ENCODE peak calls at places on chromosomes 5 and 9, in four cellular contexts. One of them, this sample, is unnamed.

GRCh38 chr5:56649569-56649968 is 165.8 kb upstream of the MAP3K1 start:
- DNase-seq in HCT116: no peak
- DNase-seq in K562: no peak
- DNase-seq in A549: no peak
- DNase-seq in this sample: no peak

GRCh38 chr5:65825388-65826328 is 100.7 kb upstream of the ERBIN start:
- DNase-seq in HCT116: no peak
- DNase-seq in K562: no peak
- DNase-seq in A549: no peak
- DNase-seq in this sample: no peak

GRCh38 chr5:81774359-81774758 is 23.5 kb upstream of the SSBP2 start:
- DNase-seq in HCT116: no peak
- DNase-seq in K562: no peak
- DNase-seq in A549: no peak
- DNase-seq in this sample: no peak

GRCh38 chr5:44536650-44537260 is 147.5 kb upstream of the FGF10 start:
- DNase-seq in HCT116: peak; percentile 53
- DNase-seq in K562: peak; percentile 48
- DNase-seq in A549: peak; percentile 29
- DNase-seq in this sample: peak; percentile 18

GRCh38 chr9:78149738-78150291 is 86.1 kb upstream of the CEP78 start:
- DNase-seq in HCT116: no peak
- DNase-seq in K562: no peak
- DNase-seq in A549: no peak
- DNase-seq in this sample: no peak

GRCh38 chr9:104091028-104091590 is 3.0 kb upstream of the SMC2 start:
- DNase-seq in HCT116: no peak
- DNase-seq in K562: no peak
- DNase-seq in A549: no peak
- DNase-seq in this sample: no peak

GRCh38 chr5:151667083-151667482 is 19.6 kb downstream of the SPARC start:
- DNase-seq in HCT116: no peak
- DNase-seq in K562: no peak
- DNase-seq in A549: no peak
- DNase-seq in this sample: no peak

GRCh38 chr9:116152390-116152789 is 1.2 kb upstream of the PAPPA start:
- DNase-seq in HCT116: no peak
- DNase-seq in K562: no peak
- DNase-seq in A549: no peak
- DNase-seq in this sample: no peak

GRCh38 chr5:92222449-92222848 is 839.3 kb upstream of the ARRDC3 start:
- DNase-seq in HCT116: peak; percentile 12
- DNase-seq in K562: no peak
- DNase-seq in A549: peak; percentile 5
- DNase-seq in this sample: no peak

GRCh38 chr5:134447815-134448520 is 36.3 kb upstream of the CDKN2AIPNL start:
- DNase-seq in HCT116: no peak
- DNase-seq in K562: no peak
- DNase-seq in A549: no peak
- DNase-seq in this sample: no peak

GRCh38 chr5:178553517-178553916 is 36.7 kb downstream of the COL23A1 start:
- DNase-seq in HCT116: no peak
- DNase-seq in K562: no peak
- DNase-seq in A549: no peak
- DNase-seq in this sample: no peak

GRCh38 chr5:100761192-100761591 is 141.9 kb downstream of the ST8SIA4 start:
- DNase-seq in HCT116: no peak
- DNase-seq in K562: no peak
- DNase-seq in A549: peak; percentile 32
- DNase-seq in this sample: no peak

GRCh38 chr9:131942076-131942720 is 137.5 kb downstream of the MED27 start:
- DNase-seq in HCT116: no peak
- DNase-seq in K562: no peak
- DNase-seq in A549: no peak
- DNase-seq in this sample: no peak

GRCh38 chr9:114487607-114488300 is 17.5 kb downstream of the WHRN start:
- DNase-seq in HCT116: peak; percentile 57
- DNase-seq in K562: peak; percentile 79
- DNase-seq in A549: peak; percentile 74
- DNase-seq in this sample: peak; percentile 54

GRCh38 chr9:86921141-86921868 is 26.0 kb downstream of the GAS1 start:
- DNase-seq in HCT116: no peak
- DNase-seq in K562: no peak
- DNase-seq in A549: no peak
- DNase-seq in this sample: no peak

GRCh38 chr5:178569485-178569884 is 20.7 kb downstream of the COL23A1 start:
- DNase-seq in HCT116: no peak
- DNase-seq in K562: no peak
- DNase-seq in A549: no peak
- DNase-seq in this sample: no peak

GRCh38 chr9:124661184-124661755 is 109.8 kb downstream of the NR6A1 start:
- DNase-seq in HCT116: no peak
- DNase-seq in K562: no peak
- DNase-seq in A549: no peak
- DNase-seq in this sample: no peak
- H3K4me1 ChIP-seq in HCT116: peaks cover 48% of the 10 kb centered on the region
- H3K4me1 ChIP-seq in K562: no peaks in the 10 kb centered on the region
- H3K4me1 ChIP-seq in A549: peaks cover 51% of the 10 kb centered on the region
- H3K4me1 ChIP-seq in this sample: peaks cover 50% of the 10 kb centered on the region

DNA sequence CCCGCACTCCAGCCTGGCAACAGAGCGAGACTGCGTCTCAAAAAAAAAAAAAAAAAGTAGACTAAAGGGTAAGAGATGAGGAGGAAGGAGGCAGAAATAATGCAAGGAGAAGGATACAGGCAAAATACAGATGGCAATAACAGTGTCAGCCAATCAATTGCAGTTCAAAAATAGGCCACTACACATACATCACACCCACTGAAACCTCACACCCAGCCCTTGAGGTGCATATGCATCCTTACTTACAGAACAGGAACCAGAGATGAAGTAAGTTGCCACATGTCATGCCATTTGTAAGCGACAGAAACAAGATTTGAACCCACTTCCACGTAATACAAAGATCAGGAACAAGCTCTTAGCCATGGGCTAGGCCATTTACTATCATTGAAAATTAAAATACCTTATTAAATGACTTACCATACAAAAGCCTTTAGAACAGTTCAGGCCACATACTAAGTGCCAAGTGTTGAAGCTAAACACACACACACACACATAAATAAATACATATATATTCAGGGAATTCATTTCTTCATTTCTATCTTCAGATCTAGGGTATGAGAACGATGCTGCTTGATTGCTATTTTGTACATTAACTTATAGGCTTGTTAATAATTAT is 98.4 kb downstream of the FNBP1 start:
- DNase-seq in HCT116: no peak
- DNase-seq in K562: no peak
- DNase-seq in A549: no peak
- DNase-seq in this sample: no peak
- H3K27ac ChIP-seq in HCT116: no peak overlapping the region
- H3K27ac ChIP-seq in K562: no peak overlapping the region
- H3K27ac ChIP-seq in A549: no peak overlapping the region
- H3K27ac ChIP-seq in this sample: no peak overlapping the region

GRCh38 chr5:441996-442334 is 1.0 kb upstream of the EXOC3 start:
- DNase-seq in HCT116: no peak
- DNase-seq in K562: no peak
- DNase-seq in A549: no peak
- DNase-seq in this sample: no peak

GRCh38 chr5:443239-444151 is 519 bp downstream of the EXOC3 start:
- DNase-seq in HCT116: no peak
- DNase-seq in K562: peak; percentile 84
- DNase-seq in A549: peak; percentile 13
- DNase-seq in this sample: no peak

GRCh38 chr5:444226-444625 is 1.2 kb downstream of the EXOC3 start:
- DNase-seq in HCT116: no peak
- DNase-seq in K562: no peak
- DNase-seq in A549: no peak
- DNase-seq in this sample: no peak

GRCh38 chr5:440413-441180 is 2.4 kb upstream of the EXOC3 start:
- DNase-seq in HCT116: no peak
- DNase-seq in K562: no peak
- DNase-seq in A549: no peak
- DNase-seq in this sample: no peak

DNA sequence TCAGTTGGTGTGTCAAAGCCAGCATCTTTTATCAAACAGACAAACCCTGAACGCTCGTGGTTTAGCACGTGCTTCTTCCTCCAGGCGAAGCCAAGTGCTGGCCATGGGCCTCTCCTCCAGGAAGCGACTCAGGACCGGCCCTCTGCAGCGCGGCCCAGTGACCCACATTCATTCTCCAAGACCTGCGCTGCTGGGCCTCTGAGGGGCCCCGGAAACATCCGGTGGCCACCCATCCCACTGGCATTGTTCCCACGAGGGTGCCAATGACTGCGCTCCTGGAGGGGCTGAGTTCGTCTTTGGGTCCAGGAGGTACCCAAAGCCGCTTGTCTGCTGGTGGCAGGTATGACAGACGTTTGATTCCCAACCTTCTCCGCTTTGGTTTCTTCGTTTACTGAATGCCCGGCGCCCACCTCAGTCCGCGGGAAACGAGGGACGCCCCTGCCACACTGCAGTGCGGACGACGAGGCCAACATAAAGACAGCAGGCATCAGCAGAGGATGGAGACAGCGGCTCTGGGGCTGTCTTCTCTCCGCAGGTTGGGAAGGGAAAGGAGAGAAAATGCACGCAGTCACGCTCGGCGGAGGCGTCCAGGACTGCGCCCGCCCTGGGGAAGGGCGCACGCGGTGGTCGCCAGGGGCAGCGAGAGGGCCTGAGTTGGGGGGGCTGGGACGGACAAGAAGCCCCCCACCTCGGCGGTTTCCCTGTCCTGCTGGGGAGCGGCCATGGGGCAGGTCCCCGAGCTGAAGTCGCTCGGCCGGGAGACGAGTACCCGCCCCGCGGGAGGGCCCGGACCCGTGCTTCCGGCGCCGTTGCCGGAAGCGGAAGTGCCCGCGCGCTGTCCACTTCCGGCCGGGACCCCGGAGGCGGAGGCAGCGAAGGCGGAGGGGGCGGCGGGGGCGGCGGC is at the start of gene EXOC3:
- DNase-seq in HCT116: peak; percentile 34
- DNase-seq in K562: peak; percentile 96
- DNase-seq in A549: peak; percentile 75
- DNase-seq in this sample: no peak
- TF ChIP-seq REST in HCT116: no peak
- TF ChIP-seq REST in K562: peak; percentile 55
- TF ChIP-seq REST in A549: no peak
- TF ChIP-seq REST in this sample: no peak

DNA sequence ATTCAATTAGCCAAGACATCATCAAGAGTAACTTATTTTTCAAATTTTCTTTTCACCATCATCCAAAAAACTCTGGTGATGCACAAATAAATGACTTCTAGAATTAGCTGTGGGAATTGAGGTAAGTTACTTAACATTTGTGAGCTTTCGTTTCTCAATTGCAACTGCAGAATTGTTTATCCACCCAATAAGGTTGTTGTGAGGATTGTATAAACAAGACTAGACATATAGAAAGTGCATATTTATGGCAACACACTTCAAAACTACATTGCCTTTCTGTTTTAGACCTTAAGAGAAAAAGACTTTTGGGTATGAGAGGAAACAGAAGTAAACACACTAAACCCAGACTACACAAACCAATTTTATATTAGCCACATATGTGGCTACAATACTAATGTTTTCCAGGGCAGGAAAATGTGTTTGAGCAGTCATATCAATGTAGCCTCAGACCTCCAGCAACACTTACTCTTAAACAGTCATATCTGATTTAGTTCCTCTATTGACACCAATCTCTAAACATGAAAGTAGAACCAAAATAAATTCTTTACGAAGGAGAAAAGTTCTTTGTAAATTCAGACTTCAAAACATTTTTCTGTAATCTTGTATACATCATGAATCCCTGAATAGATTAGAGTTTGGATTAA is 488.0 kb upstream of the CYLC2 start:
- DNase-seq in HCT116: no peak
- DNase-seq in K562: no peak
- DNase-seq in A549: no peak
- DNase-seq in this sample: no peak
- H3K4me1 ChIP-seq in HCT116: no peaks in the 10 kb centered on the region
- H3K4me1 ChIP-seq in K562: no peaks in the 10 kb centered on the region
- H3K4me1 ChIP-seq in A549: no peaks in the 10 kb centered on the region
- H3K4me1 ChIP-seq in this sample: no peaks in the 10 kb centered on the region

GRCh38 chr9:35002623-35003022 is 13.1 kb downstream of the DNAJB5 start:
- DNase-seq in HCT116: no peak
- DNase-seq in K562: no peak
- DNase-seq in A549: no peak
- DNase-seq in this sample: no peak

GRCh38 chr9:35000535-35001284 is 11.2 kb downstream of the DNAJB5 start:
- DNase-seq in HCT116: no peak
- DNase-seq in K562: peak; percentile 29
- DNase-seq in A549: peak; percentile 31
- DNase-seq in this sample: no peak

GRCh38 chr9:34999576-34999975 is 10.0 kb downstream of the DNAJB5 start:
- DNase-seq in HCT116: no peak
- DNase-seq in K562: no peak
- DNase-seq in A549: no peak
- DNase-seq in this sample: no peak

GRCh38 chr9:35001803-35002502 is 12.4 kb downstream of the DNAJB5 start:
- DNase-seq in HCT116: no peak
- DNase-seq in K562: no peak
- DNase-seq in A549: no peak
- DNase-seq in this sample: no peak

GRCh38 chr9:35001285-35001677 is 11.7 kb downstream of the DNAJB5 start:
- DNase-seq in HCT116: no peak
- DNase-seq in K562: no peak
- DNase-seq in A549: no peak
- DNase-seq in this sample: no peak
- H3K27ac ChIP-seq in HCT116: no peak overlapping the region
- H3K27ac ChIP-seq in K562: peak overlapping the region; percentile 66
- H3K27ac ChIP-seq in A549: no peak overlapping the region
- H3K27ac ChIP-seq in this sample: no peak overlapping the region

DNA sequence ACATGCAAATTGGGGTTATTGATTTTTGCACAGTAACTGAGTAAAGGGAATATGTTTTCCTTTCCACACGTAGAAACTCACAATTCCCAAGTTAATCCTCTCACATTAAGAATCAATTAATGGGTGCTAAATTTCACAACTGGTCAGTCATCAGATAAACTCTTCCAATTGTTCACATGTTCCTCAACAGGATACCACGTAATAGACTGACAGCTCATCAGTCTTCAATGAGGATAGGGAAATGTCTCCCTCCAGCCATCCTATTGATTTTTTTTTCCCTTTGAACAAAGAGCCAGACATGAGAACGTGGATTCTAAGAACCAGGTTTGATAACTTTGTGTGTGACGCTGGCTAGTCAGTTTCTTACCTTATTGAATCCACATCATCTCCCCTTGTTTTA is 768 bp upstream of the CER1 start:
- DNase-seq in HCT116: no peak
- DNase-seq in K562: no peak
- DNase-seq in A549: no peak
- DNase-seq in this sample: no peak
- TF ChIP-seq REST in HCT116: no peak
- TF ChIP-seq REST in K562: no peak
- TF ChIP-seq REST in A549: no peak
- TF ChIP-seq REST in this sample: no peak